ENCODE peak calls at places on chromosomes 4 and X, in eight cellular contexts. H is activated T-cell treated with anti-CD3 and anti-CD28 coated beads, Interleukin-2, amount 50 U/mL, for 48 hours; Y is nephron progenitor cell; J is ACHN; S is activated naive CD8-positive, alpha-beta T cell treated with anti-CD3 and anti-CD28 coated beads for 36 hours; U is germinal center; P is CD4-positive, CD25-positive, alpha-beta regulatory T cell; R is coronary artery. C is an unnamed sample.

GRCh38 chr4:59904331-59904730 is 1295.8 kb upstream of the ADGRL3 start:
- DNase-seq in H (no peak), Y (no peak), J (no peak), S (no peak), U (no peak), P (no peak), R (no peak), C (no peak)

GRCh38 chrX:42606591-42606990 is 171.4 kb downstream of the PPP1R2C start:
- DNase-seq in H (no peak), Y (no peak), J (no peak), S (no peak), U (no peak), P (no peak), R (no peak), C (no peak)

GRCh38 chr4:122854860-122855259 is 28.2 kb downstream of the FGF2 start:
- DNase-seq in H (no peak), Y (no peak), J (no peak), S (no peak), U (no peak), P (no peak), R (no peak), C (no peak)

GRCh38 chr4:82043081-82043808 is 330.5 kb downstream of the HNRNPD start:
- DNase-seq in H (no peak), Y (peak), J (no peak), S (no peak), U (no peak), P (no peak), R (no peak), C (no peak)

GRCh38 chr4:139297001-139297410 is 4.3 kb upstream of the NAA15 start:
- DNase-seq in H (no peak), Y (no peak), J (no peak), S (no peak), U (no peak), P (no peak), R (no peak), C (no peak)

GRCh38 chr4:107643021-107643420 is 77.0 kb downstream of the PAPSS1 start:
- DNase-seq in H (no peak), Y (no peak), J (no peak), S (no peak), U (no peak), P (no peak), R (no peak), C (no peak)

GRCh38 chr4:47031713-47032404 is 492 bp downstream of the GABRB1 start:
- DNase-seq in H (no peak), Y (peak), J (no peak), S (no peak), U (no peak), P (no peak), R (no peak), C (no peak)

GRCh38 chrX:119672252-119672825 is 20.6 kb downstream of the SEPTIN6 start:
- DNase-seq in H (no peak), Y (no peak), J (no peak), S (no peak), U (no peak), P (no peak), R (no peak), C (no peak)

GRCh38 chr4:89653012-89653411 is 183.9 kb downstream of the SNCA start:
- DNase-seq in H (no peak), Y (no peak), J (no peak), S (no peak), U (no peak), P (no peak), R (no peak), C (no peak)

GRCh38 chrX:74179071-74179470 is 124.9 kb upstream of the ZCCHC13 start:
- DNase-seq in H (no peak), Y (no peak), J (peak), S (no peak), U (no peak), P (no peak), R (no peak), C (no peak)

GRCh38 chrX:150513564-150513963 is 54.9 kb upstream of the MTM1 start:
- DNase-seq in H (no peak), Y (no peak), J (no peak), S (no peak), U (no peak), P (no peak), R (no peak), C (no peak)

GRCh38 chr4:105714071-105714521 is 5.5 kb downstream of the GSTCD start:
- DNase-seq in H (no peak), Y (no peak), J (peak), S (no peak), U (peak), P (no peak), R (no peak), C (peak)

C was measured in KG1.